ENCODE peak calls at places on chromosomes 2 and 18, in eight cellular contexts. O is neuronal stem cell; V is pancreas; R is Panc1; A is colonic mucosa; T is CD4-positive, alpha-beta T cell; S is left ventricle myocardium inferior; H is cardiac muscle cell. J is an unnamed sample.

GRCh38 chr18:824179-824578 is 12.1 kb upstream of the YES1 start:
- DNase-seq in H (peak; percentile 59), S (no peak), V (no peak), R (no peak), A (no peak), T (no peak), O (no peak), J (no peak)

GRCh38 chr2:221750317-221750716 is 178.2 kb upstream of the EPHA4 start:
- DNase-seq in A (no peak), S (no peak), H (no peak), R (no peak), O (no peak), V (no peak), T (no peak), J (no peak)

GRCh38 chr2:96341641-96342040 is 6.1 kb downstream of the NCAPH start:
- DNase-seq in V (no peak), S (no peak), R (no peak), A (no peak), H (no peak), T (no peak), O (no peak), J (no peak)

GRCh38 chr18:47263197-47263827 is 11.9 kb upstream of the SKOR2 start:
- DNase-seq in S (no peak), O (no peak), A (no peak), V (peak; percentile 70), H (no peak), T (no peak), R (no peak), J (no peak)

GRCh38 chr2:236512902-236513433 is 56.7 kb upstream of the ACKR3 start:
- DNase-seq in O (peak; percentile 23), R (peak; percentile 47), A (peak; percentile 53), V (peak; percentile 69), H (peak; percentile 68), T (peak; percentile 61), S (peak; percentile 53), J (no peak)

GRCh38 chr18:986071-986470 is 81.4 kb downstream of the ADCYAP1 start:
- DNase-seq in T (no peak), R (no peak), V (no peak), O (no peak), A (no peak), S (no peak), H (no peak), J (no peak)

GRCh38 chr2:112476434-112476833 is 5.5 kb upstream of the TTL start:
- DNase-seq in T (no peak), H (no peak), A (no peak), R (no peak), S (no peak), V (no peak), O (no peak), J (no peak)

GRCh38 chr2:241314181-241314932 is 1.1 kb downstream of the HDLBP start:
- DNase-seq in H (peak; percentile 59), O (no peak), A (no peak), V (no peak), R (no peak), S (no peak), T (no peak), J (no peak)

GRCh38 chr2:37167636-37168182 is 10.9 kb upstream of the EIF2AK2 start:
- DNase-seq in V (no peak), R (no peak), T (no peak), S (no peak), O (no peak), A (no peak), H (no peak), J (no peak)

GRCh38 chr2:25690058-25690457 is 16.7 kb upstream of the DTNB start:
- DNase-seq in A (no peak), O (no peak), V (no peak), S (no peak), T (no peak), H (peak; percentile 20), R (no peak), J (no peak)

GRCh38 chr2:126986788-126987187 is 88.1 kb downstream of the TEX51 start:
- DNase-seq in A (no peak), R (no peak), S (no peak), V (no peak), H (no peak), O (no peak), T (no peak), J (no peak)

GRCh38 chr2:29518010-29518409 is 402.8 kb downstream of the CLIP4 start:
- DNase-seq in H (peak; percentile 20), R (no peak), V (no peak), O (no peak), T (no peak), S (no peak), A (no peak), J (no peak)

GRCh38 chr2:26613241-26614204 is 27.6 kb downstream of the CIB4 start:
- DNase-seq in A (peak; percentile 36), V (no peak), R (no peak), H (no peak), S (peak; percentile 36), T (no peak), O (no peak), J (no peak)

GRCh38 chr18:35519148-35519899 is 21.6 kb upstream of the INO80C start:
- DNase-seq in H (no peak), V (no peak), R (no peak), O (no peak), T (no peak), A (no peak), S (no peak), J (no peak)

GRCh38 chr2:4909486-4909885 is 782.7 kb upstream of the SOX11 start:
- DNase-seq in V (no peak), O (no peak), T (no peak), R (no peak), H (no peak), A (no peak), S (no peak), J (no peak)

GRCh38 chr2:55804535-55804934 is 110.9 kb upstream of the PNPT1 start:
- DNase-seq in T (no peak), O (no peak), A (no peak), V (no peak), S (no peak), R (no peak), H (no peak), J (peak; percentile 39)

GRCh38 chr2:200199576-200200263 is 106.8 kb upstream of the SPATS2L start:
- DNase-seq in V (peak; percentile 30), S (no peak), O (no peak), T (no peak), R (no peak), A (no peak), H (no peak), J (no peak)

GRCh38 chr18:63528863-63529492 is 13.2 kb upstream of the SERPINB12 start:
- DNase-seq in A (no peak), V (no peak), O (no peak), H (no peak), R (no peak), T (no peak), S (no peak), J (no peak)

GRCh38 chr2:145230546-145230945 is 710.6 kb upstream of the ZEB2 start:
- DNase-seq in V (no peak), H (no peak), S (no peak), O (no peak), R (no peak), T (no peak), A (no peak), J (no peak)

DNA sequence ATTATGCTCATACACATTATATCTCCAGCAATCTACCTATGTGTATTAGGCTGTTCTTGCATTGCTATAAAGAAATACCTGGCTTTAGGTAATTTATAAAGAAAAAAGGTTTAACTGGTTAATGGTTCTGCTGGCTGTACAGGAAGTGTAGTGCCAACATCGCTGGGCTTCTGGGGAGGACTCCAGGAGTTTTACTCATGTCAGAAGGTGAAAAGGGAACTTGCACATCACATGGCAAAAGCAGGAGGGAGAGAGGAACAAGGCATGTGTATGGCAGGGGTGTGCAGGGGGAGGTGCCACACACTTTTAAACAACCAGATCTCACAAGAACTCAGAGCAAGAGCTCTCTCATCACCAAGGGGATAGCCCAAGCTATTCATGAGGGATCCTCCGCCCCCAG is 715.4 kb upstream of the ZEB2 start:
- DNase-seq in S (no peak), H (no peak), V (no peak), O (no peak), A (no peak), R (no peak), T (no peak), J (no peak)
- H3K27ac ChIP-seq in S (no peak overlapping the region), H (no peak overlapping the region), V (no peak overlapping the region), O (no peak overlapping the region), A (no peak overlapping the region), R (no peak overlapping the region), T (no peak overlapping the region), J (no peak overlapping the region)

DNA sequence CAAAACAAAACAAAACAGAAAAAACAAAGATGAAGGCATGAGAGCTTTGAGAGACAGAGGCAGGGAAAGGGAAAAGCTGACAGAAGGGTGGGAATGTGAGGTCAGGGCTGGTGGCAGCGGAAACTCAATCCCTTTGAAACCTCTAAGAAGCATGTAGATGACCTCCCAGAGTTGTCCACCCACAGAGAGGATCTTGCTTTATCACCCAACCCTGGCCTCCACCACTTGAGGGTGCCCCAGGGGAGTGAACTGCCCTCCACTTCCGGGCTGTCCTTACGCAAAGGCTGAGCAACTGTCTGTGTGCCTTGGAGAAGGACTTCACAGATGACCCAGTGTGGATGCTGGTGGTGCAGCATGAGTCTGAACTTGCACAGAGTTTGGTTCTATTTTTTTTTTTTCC is 26.7 kb downstream of the PDCL3 start:
- DNase-seq in A (no peak), V (no peak), T (no peak), S (no peak), O (no peak), H (no peak), R (no peak), J (no peak)
- H3K27ac ChIP-seq in A (no peak overlapping the region), V (no peak overlapping the region), T (no peak overlapping the region), S (no peak overlapping the region), O (no peak overlapping the region), H (no peak overlapping the region), R (no peak overlapping the region), J (no peak overlapping the region)

GRCh38 chr2:23617167-23617787 is 232.3 kb downstream of the KLHL29 start:
- DNase-seq in T (no peak), O (no peak), A (no peak), R (no peak), H (peak; percentile 87), V (peak; percentile 24), S (peak; percentile 51), J (peak; percentile 46)

GRCh38 chr2:23618696-23619530 is 233.9 kb downstream of the KLHL29 start:
- DNase-seq in T (no peak), V (peak; percentile 22), R (no peak), S (no peak), H (no peak), A (no peak), O (no peak), J (no peak)

GRCh38 chr2:23616630-23617029 is 231.7 kb downstream of the KLHL29 start:
- DNase-seq in S (no peak), H (no peak), T (no peak), R (no peak), A (no peak), V (peak; percentile 23), O (no peak), J (no peak)

GRCh38 chr2:23617817-23618216 is 232.8 kb downstream of the KLHL29 start:
- DNase-seq in V (peak; percentile 30), H (no peak), S (peak; percentile 33), A (no peak), T (no peak), R (no peak), O (no peak), J (no peak)

GRCh38 chr2:23618265-23618664 is 233.3 kb downstream of the KLHL29 start:
- DNase-seq in O (no peak), H (no peak), R (no peak), T (no peak), A (no peak), S (no peak), V (peak; percentile 8), J (no peak)
- H3K27ac ChIP-seq in O (no peak overlapping the region), H (no peak overlapping the region), R (no peak overlapping the region), T (no peak overlapping the region), A (peak overlapping the region; percentile 24), S (peak overlapping the region; percentile 86), V (no peak overlapping the region), J (peak overlapping the region; percentile 85)

GRCh38 chr2:101960903-101961286 is 30.9 kb upstream of the IL1R2 start:
- DNase-seq in A (no peak), V (no peak), T (no peak), H (no peak), R (no peak), S (no peak), O (no peak), J (no peak)
- H3K27ac ChIP-seq in A (peak overlapping the region; percentile 67), V (no peak overlapping the region), T (no peak overlapping the region), H (no peak overlapping the region), R (no peak overlapping the region), S (peak overlapping the region; percentile 83), O (no peak overlapping the region), J (peak overlapping the region; percentile 88)